ENCODE peak calls at places on chromosomes 13 and 19, in ten cellular contexts. V is brain microvascular endothelial cell; N is thoracic aorta; P is bronchial epithelial cell; A is esophagus squamous epithelium; D is left ventricle myocardium inferior; E is GM23338; F is endodermal cell; T is CD8-positive, alpha-beta T cell; K is pancreas. Z is an unnamed sample.

GRCh38 chr13:36030670-36031331 is 100.4 kb downstream of the DCLK1 start:
- DNase-seq in V (peak; percentile 98), N (no peak), P (peak; percentile 95), A (no peak), D (no peak), E (peak; percentile 27), F (no peak), T (no peak), K (no peak), Z (no peak)

GRCh38 chr19:45954132-45954531 is 19.5 kb downstream of the NOVA2 start:
- DNase-seq in V (no peak), N (no peak), P (no peak), A (no peak), D (no peak), E (peak; percentile 64), F (no peak), T (no peak), K (no peak), Z (no peak)

GRCh38 chr13:106919638-106920037 is 351.7 kb upstream of the ARGLU1 start:
- DNase-seq in V (peak; percentile 89), N (peak; percentile 2), P (no peak), A (no peak), D (peak; percentile 63), E (peak; percentile 26), F (peak; percentile 49), T (no peak), K (no peak), Z (no peak)

GRCh38 chr13:27007166-27007565 is 164.4 kb downstream of the USP12 start:
- DNase-seq in V (no peak), N (no peak), P (no peak), A (no peak), D (no peak), E (peak; percentile 33), F (peak; percentile 53), T (no peak), K (peak; percentile 48), Z (no peak)

GRCh38 chr19:38877781-38878574 is at the start of gene RINL:
- DNase-seq in V (no peak), N (no peak), P (peak; percentile 21), A (no peak), D (no peak), E (peak; percentile 43), F (peak; percentile 68), T (peak; percentile 79), K (no peak), Z (peak; percentile 68)

GRCh38 chr19:47142779-47143178 is 12.1 kb downstream of the SAE1 start:
- DNase-seq in V (no peak), N (no peak), P (peak; percentile 42), A (no peak), D (no peak), E (no peak), F (no peak), T (no peak), K (no peak), Z (no peak)

GRCh38 chr19:41997851-41998229 is 3.8 kb upstream of the ATP1A3 start:
- DNase-seq in V (no peak), N (no peak), P (no peak), A (no peak), D (no peak), E (peak; percentile 76), F (peak; percentile 56), T (no peak), K (no peak), Z (no peak)

GRCh38 chr19:5932593-5933262 is 18.7 kb downstream of the CAPS start:
- DNase-seq in V (no peak), N (no peak), P (no peak), A (no peak), D (no peak), E (no peak), F (no peak), T (no peak), K (no peak), Z (no peak)

GRCh38 chr19:2282062-2282861 is at the start of gene PEAK3:
- DNase-seq in V (no peak), N (no peak), P (no peak), A (peak; percentile 54), D (peak; percentile 87), E (peak; percentile 77), F (peak; percentile 86), T (peak; percentile 47), K (peak; percentile 70), Z (peak; percentile 60)

GRCh38 chr19:50639121-50640112 is at the start of gene SYT3:
- DNase-seq in V (peak; percentile 29), N (no peak), P (no peak), A (no peak), D (peak; percentile 36), E (peak; percentile 91), F (peak; percentile 88), T (peak; percentile 40), K (peak; percentile 69), Z (no peak)

GRCh38 chr19:42284641-42285341 is 15.7 kb downstream of the CIC start:
- DNase-seq in V (no peak), N (no peak), P (no peak), A (no peak), D (no peak), E (peak; percentile 39), F (peak; percentile 69), T (no peak), K (peak; percentile 72), Z (no peak)

GRCh38 chr13:94713556-94714182 is 1.3 kb upstream of the SOX21 start:
- DNase-seq in V (no peak), N (no peak), P (no peak), A (no peak), D (no peak), E (peak; percentile 43), F (peak; percentile 75), T (no peak), K (peak; percentile 56), Z (no peak)
- H3K27me3 ChIP-seq in V (peaks cover 59% of the 10 kb centered on the region), N (peaks cover 32% of the 10 kb centered on the region), P (peaks cover 4% of the 10 kb centered on the region), A (peaks cover 5% of the 10 kb centered on the region), D (peaks cover 94% of the 10 kb centered on the region), E (peaks cover 60% of the 10 kb centered on the region), F (peaks cover 67% of the 10 kb centered on the region), T (peaks cover 7% of the 10 kb centered on the region), K (peaks cover 5% of the 10 kb centered on the region), Z (peaks cover 3% of the 10 kb centered on the region)

GRCh38 chr19:20667281-20667680 is 5.9 kb upstream of the ZNF626 start:
- DNase-seq in V (no peak), N (no peak), P (no peak), A (no peak), D (no peak), E (no peak), F (no peak), T (no peak), K (no peak), Z (no peak)
- H3K27me3 ChIP-seq in V (no peaks in the 10 kb centered on the region), N (no peaks in the 10 kb centered on the region), P (no peaks in the 10 kb centered on the region), A (no peaks in the 10 kb centered on the region), D (no peaks in the 10 kb centered on the region), E (no peaks in the 10 kb centered on the region), F (no peaks in the 10 kb centered on the region), T (no peaks in the 10 kb centered on the region), K (no peaks in the 10 kb centered on the region), Z (no peaks in the 10 kb centered on the region)

DNA sequence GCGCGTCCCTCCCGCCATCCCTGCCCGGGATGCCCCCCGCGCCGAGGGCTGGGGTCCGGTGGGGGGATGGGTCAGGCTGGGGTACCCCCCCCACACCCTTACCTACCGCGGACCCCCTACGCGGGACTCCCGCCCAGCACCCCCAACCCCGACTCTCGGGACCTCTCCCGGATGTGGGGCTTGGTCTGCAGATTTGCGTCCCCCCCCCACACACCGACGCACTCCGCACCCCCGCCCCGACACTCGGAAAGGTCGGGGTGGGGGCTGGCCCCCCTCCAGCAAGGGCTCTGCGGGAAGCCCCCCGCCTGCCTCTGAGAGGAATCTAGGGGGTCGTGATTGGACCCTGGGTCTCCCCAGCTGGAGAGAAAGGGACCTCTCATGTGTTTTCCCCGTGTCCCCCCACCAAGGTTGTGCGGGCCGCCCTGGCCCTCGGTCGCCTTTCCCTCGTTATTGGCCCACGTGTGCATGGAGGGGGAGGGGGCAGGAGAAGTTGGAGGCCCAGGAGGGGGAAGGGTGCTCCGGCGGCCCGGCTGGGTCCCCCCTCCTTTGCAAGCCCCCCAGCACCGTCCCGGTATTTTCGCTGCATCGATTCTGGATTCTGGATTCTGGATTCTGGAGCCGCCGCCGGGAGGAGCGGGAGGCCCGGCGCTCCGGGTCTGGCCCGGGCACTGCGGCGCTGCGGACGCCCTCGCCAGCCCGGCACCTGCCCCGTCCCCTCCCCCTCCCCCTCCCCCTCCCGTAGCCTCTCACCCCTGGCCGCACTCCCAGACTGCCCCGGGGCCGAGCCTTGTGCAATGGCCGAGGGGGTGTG is 583 bp downstream of the NFIC start:
- DNase-seq in V (no peak), N (no peak), P (no peak), A (no peak), D (peak; percentile 56), E (no peak), F (peak; percentile 75), T (no peak), K (peak; percentile 81), Z (peak; percentile 66)
- H3K27me3 ChIP-seq in V (no peaks in the 10 kb centered on the region), N (no peaks in the 10 kb centered on the region), P (no peaks in the 10 kb centered on the region), A (no peaks in the 10 kb centered on the region), D (no peaks in the 10 kb centered on the region), E (peaks cover 99% of the 10 kb centered on the region), F (peaks cover 97% of the 10 kb centered on the region), T (no peaks in the 10 kb centered on the region), K (no peaks in the 10 kb centered on the region), Z (no peaks in the 10 kb centered on the region)

GRCh38 chr13:111898956-111899713 is 167.8 kb upstream of the SOX1 start:
- DNase-seq in V (no peak), N (no peak), P (no peak), A (no peak), D (no peak), E (no peak), F (peak; percentile 43), T (no peak), K (no peak), Z (no peak)
- H3K27me3 ChIP-seq in V (no peaks in the 10 kb centered on the region), N (no peaks in the 10 kb centered on the region), P (no peaks in the 10 kb centered on the region), A (no peaks in the 10 kb centered on the region), D (peaks cover 91% of the 10 kb centered on the region), E (peaks cover under 1% of the 10 kb centered on the region), F (peaks cover 11% of the 10 kb centered on the region), T (no peaks in the 10 kb centered on the region), K (no peaks in the 10 kb centered on the region), Z (no peaks in the 10 kb centered on the region)

DNA sequence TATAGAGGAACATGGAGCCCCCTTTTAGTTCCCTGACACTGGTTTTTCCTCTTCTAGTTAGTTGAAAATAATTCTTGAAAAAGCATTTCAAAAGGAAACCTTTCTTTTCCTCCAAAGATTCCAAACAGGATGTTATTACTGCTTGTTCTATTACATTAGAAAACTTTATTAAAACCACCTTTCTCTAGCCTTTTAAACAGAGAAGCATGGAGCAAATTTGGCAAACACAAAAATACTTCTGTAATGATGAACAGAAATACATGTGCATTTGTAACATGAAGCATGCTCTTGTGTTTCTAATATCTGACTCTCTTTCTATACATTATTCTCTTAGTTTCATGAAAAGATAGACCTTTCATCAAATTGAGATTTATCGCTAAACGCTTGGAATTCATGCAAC is 152.7 kb upstream of the IRS2 start:
- DNase-seq in V (no peak), N (no peak), P (no peak), A (no peak), D (no peak), E (no peak), F (no peak), T (no peak), K (no peak), Z (no peak)
- H3K27me3 ChIP-seq in V (no peaks in the 10 kb centered on the region), N (no peaks in the 10 kb centered on the region), P (no peaks in the 10 kb centered on the region), A (no peaks in the 10 kb centered on the region), D (peaks cover 4% of the 10 kb centered on the region), E (no peaks in the 10 kb centered on the region), F (no peaks in the 10 kb centered on the region), T (no peaks in the 10 kb centered on the region), K (no peaks in the 10 kb centered on the region), Z (no peaks in the 10 kb centered on the region)

GRCh38 chr19:17953869-17954268 is 13.0 kb upstream of the KCNN1 start:
- DNase-seq in V (no peak), N (no peak), P (no peak), A (no peak), D (no peak), E (no peak), F (no peak), T (no peak), K (no peak), Z (no peak)
- H3K27me3 ChIP-seq in V (peaks cover 68% of the 10 kb centered on the region), N (peaks cover 20% of the 10 kb centered on the region), P (peaks cover 43% of the 10 kb centered on the region), A (peaks cover 39% of the 10 kb centered on the region), D (peaks cover 97% of the 10 kb centered on the region), E (peaks cover 57% of the 10 kb centered on the region), F (peaks cover 52% of the 10 kb centered on the region), T (peaks cover 50% of the 10 kb centered on the region), K (no peaks in the 10 kb centered on the region), Z (peaks cover 3% of the 10 kb centered on the region)

GRCh38 chr19:34831714-34832113 is 58.7 kb upstream of the ZNF599 start:
- DNase-seq in V (no peak), N (no peak), P (no peak), A (no peak), D (no peak), E (no peak), F (no peak), T (no peak), K (no peak), Z (no peak)
- H3K27me3 ChIP-seq in V (no peaks in the 10 kb centered on the region), N (no peaks in the 10 kb centered on the region), P (no peaks in the 10 kb centered on the region), A (no peaks in the 10 kb centered on the region), D (no peaks in the 10 kb centered on the region), E (no peaks in the 10 kb centered on the region), F (no peaks in the 10 kb centered on the region), T (no peaks in the 10 kb centered on the region), K (no peaks in the 10 kb centered on the region), Z (no peaks in the 10 kb centered on the region)